ENCODE peak calls at places on chromosome 6, in six cellular contexts. One of them, this sample, is unnamed.
A peak's percentile ranks its signal among the peaks of the same experiment; 100 is the strongest.

GRCh38 chr6:134936927-134937326 is 13.0 kb downstream of the ALDH8A1 start:
- DNase-seq in K562: no peak
- DNase-seq in H1: no peak
- DNase-seq in HepG2: no peak
- DNase-seq in A549: peak; percentile 13
- DNase-seq in WTC11: no peak
- DNase-seq in this sample: no peak

GRCh38 chr6:145151624-145152023 is 583.7 kb downstream of the EPM2A start:
- DNase-seq in HepG2: no peak
- DNase-seq in H1: no peak
- DNase-seq in WTC11: no peak
- DNase-seq in K562: no peak
- DNase-seq in A549: no peak
- DNase-seq in this sample: no peak

GRCh38 chr6:33694401-33694931 is 17.0 kb downstream of the UQCC2 start:
- DNase-seq in H1: no peak
- DNase-seq in WTC11: no peak
- DNase-seq in HepG2: no peak
- DNase-seq in K562: no peak
- DNase-seq in A549: peak; percentile 33
- DNase-seq in this sample: peak; percentile 84

GRCh38 chr6:5967594-5967993 is 39.1 kb downstream of the NRN1 start:
- DNase-seq in HepG2: no peak
- DNase-seq in K562: no peak
- DNase-seq in A549: no peak
- DNase-seq in WTC11: no peak
- DNase-seq in H1: no peak
- DNase-seq in this sample: no peak

GRCh38 chr6:7150381-7151064 is 42.8 kb downstream of the RREB1 start:
- DNase-seq in HepG2: no peak
- DNase-seq in A549: no peak
- DNase-seq in K562: peak; percentile 87
- DNase-seq in H1: no peak
- DNase-seq in WTC11: peak; percentile 69
- DNase-seq in this sample: no peak

GRCh38 chr6:109465772-109466171 is 10.2 kb upstream of the MICAL1 start:
- DNase-seq in H1: no peak
- DNase-seq in A549: no peak
- DNase-seq in K562: no peak
- DNase-seq in WTC11: no peak
- DNase-seq in HepG2: no peak
- DNase-seq in this sample: no peak

GRCh38 chr6:29553268-29554057 is 6.1 kb downstream of the UBD start:
- DNase-seq in HepG2: no peak
- DNase-seq in WTC11: peak; percentile 84
- DNase-seq in H1: peak; percentile 49
- DNase-seq in A549: peak; percentile 7
- DNase-seq in K562: no peak
- DNase-seq in this sample: peak; percentile 4

GRCh38 chr6:128932061-128932460 is 49.1 kb downstream of the LAMA2 start:
- DNase-seq in WTC11: no peak
- DNase-seq in A549: no peak
- DNase-seq in H1: no peak
- DNase-seq in HepG2: no peak
- DNase-seq in K562: no peak
- DNase-seq in this sample: no peak

GRCh38 chr6:142842423-142843261 is 102.3 kb downstream of the HIVEP2 start:
- DNase-seq in K562: no peak
- DNase-seq in HepG2: peak; percentile 59
- DNase-seq in WTC11: no peak
- DNase-seq in A549: peak; percentile 49
- DNase-seq in H1: no peak
- DNase-seq in this sample: peak; percentile 91

GRCh38 chr6:92945799-92946198 is 473.6 kb downstream of the EPHA7 start:
- DNase-seq in HepG2: no peak
- DNase-seq in WTC11: no peak
- DNase-seq in K562: no peak
- DNase-seq in H1: no peak
- DNase-seq in A549: no peak
- DNase-seq in this sample: peak; percentile 17

DNA sequence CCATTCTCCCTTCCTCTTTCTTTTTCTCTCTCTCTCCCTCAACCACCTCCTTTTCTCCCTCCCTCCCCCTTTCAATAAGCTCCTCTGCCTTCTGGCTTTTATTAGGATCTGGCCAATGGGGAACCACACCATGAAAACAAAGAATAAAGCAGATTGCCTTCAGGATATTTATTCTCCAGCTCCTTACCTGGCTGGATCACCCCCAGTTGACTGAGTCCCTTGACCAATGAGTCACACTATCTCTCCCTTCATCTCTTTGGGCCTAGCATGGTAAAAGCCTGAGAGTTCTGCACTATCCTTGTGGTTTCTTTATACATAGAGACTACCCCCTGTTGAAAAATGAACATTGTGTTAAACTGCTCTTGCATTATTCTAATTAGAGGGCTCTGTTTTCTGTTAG is 476.8 kb downstream of the EPHA7 start:
- DNase-seq in A549: no peak
- DNase-seq in WTC11: no peak
- DNase-seq in K562: no peak
- DNase-seq in HepG2: no peak
- DNase-seq in H1: no peak
- DNase-seq in this sample: no peak
- TF ChIP-seq JUN in A549: no peak
- TF ChIP-seq JUN in WTC11: no peak
- TF ChIP-seq JUN in K562: no peak
- TF ChIP-seq JUN in HepG2: no peak
- TF ChIP-seq JUN in H1: no peak
- TF ChIP-seq JUN in this sample: no peak

GRCh38 chr6:50927816-50928215 is 109.1 kb downstream of the TFAP2B start:
- DNase-seq in H1: no peak
- DNase-seq in A549: no peak
- DNase-seq in WTC11: no peak
- DNase-seq in K562: no peak
- DNase-seq in HepG2: no peak
- DNase-seq in this sample: no peak
- TF ChIP-seq JUN in H1: no peak
- TF ChIP-seq JUN in A549: no peak
- TF ChIP-seq JUN in WTC11: no peak
- TF ChIP-seq JUN in K562: no peak
- TF ChIP-seq JUN in HepG2: no peak
- TF ChIP-seq JUN in this sample: no peak

DNA sequence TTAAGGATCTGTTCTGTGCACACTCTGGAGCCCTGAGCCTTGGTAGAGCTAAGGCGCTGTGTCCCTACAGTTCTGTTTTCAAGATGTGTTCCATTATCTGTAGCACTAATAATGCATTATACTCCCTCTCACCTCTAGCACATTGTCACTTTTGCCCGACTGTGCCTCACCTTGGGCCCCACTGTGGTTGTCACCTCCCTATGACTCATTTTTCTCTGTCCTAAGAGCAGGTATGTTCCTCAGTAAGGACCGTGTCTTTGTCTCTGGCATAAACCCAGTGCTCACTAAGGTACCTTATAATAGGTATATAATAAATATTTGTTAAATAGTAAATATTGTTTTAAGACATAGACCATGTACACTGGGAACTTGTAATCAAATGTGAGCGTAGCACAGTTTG is 942.5 kb upstream of the CITED2 start:
- DNase-seq in A549: no peak
- DNase-seq in HepG2: no peak
- DNase-seq in H1: no peak
- DNase-seq in WTC11: no peak
- DNase-seq in K562: no peak
- DNase-seq in this sample: no peak
- TF ChIP-seq JUN in A549: no peak
- TF ChIP-seq JUN in HepG2: no peak
- TF ChIP-seq JUN in H1: no peak
- TF ChIP-seq JUN in WTC11: no peak
- TF ChIP-seq JUN in K562: no peak
- TF ChIP-seq JUN in this sample: no peak

DNA sequence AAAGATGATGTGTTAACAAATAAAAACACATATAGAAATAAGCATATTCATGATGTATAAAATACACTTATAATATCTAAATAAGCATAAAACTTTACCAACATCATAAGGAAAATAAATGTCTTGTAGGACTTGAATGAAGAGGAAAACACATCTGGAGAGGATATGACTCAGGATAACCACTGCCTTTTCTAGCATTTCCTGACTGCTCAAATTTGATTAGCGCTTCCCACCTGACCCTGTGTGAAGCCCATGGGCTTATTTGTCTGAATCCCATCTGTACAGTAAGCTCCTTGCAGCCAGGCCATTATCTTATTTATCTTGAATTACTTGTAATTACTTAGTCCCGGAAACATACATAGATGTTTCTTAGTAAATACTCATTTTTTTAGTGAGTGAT is 608.6 kb downstream of the COL12A1 start:
- DNase-seq in K562: no peak
- DNase-seq in HepG2: no peak
- DNase-seq in H1: no peak
- DNase-seq in A549: no peak
- DNase-seq in WTC11: no peak
- DNase-seq in this sample: peak; percentile 65
- TF ChIP-seq JUN in K562: no peak
- TF ChIP-seq JUN in HepG2: no peak
- TF ChIP-seq JUN in H1: no peak
- TF ChIP-seq JUN in A549: no peak
- TF ChIP-seq JUN in WTC11: no peak
- TF ChIP-seq JUN in this sample: peak; percentile 59

GRCh38 chr6:16437984-16438383 is 199.6 kb downstream of the GMPR start:
- DNase-seq in H1: no peak
- DNase-seq in WTC11: no peak
- DNase-seq in A549: no peak
- DNase-seq in HepG2: no peak
- DNase-seq in K562: no peak
- DNase-seq in this sample: no peak
- TF ChIP-seq JUN in H1: no peak
- TF ChIP-seq JUN in WTC11: no peak
- TF ChIP-seq JUN in A549: no peak
- TF ChIP-seq JUN in HepG2: no peak
- TF ChIP-seq JUN in K562: no peak
- TF ChIP-seq JUN in this sample: no peak

GRCh38 chr6:117444600-117444999 is 18.9 kb upstream of the ROS1 start:
- DNase-seq in H1: no peak
- DNase-seq in A549: no peak
- DNase-seq in WTC11: no peak
- DNase-seq in K562: no peak
- DNase-seq in HepG2: no peak
- DNase-seq in this sample: no peak
- TF ChIP-seq JUN in H1: no peak
- TF ChIP-seq JUN in A549: no peak
- TF ChIP-seq JUN in WTC11: no peak
- TF ChIP-seq JUN in K562: no peak
- TF ChIP-seq JUN in HepG2: no peak
- TF ChIP-seq JUN in this sample: no peak

GRCh38 chr6:156848533-156848932 is 71.4 kb downstream of the ARID1B start:
- DNase-seq in K562: peak; percentile 59
- DNase-seq in H1: no peak
- DNase-seq in A549: no peak
- DNase-seq in WTC11: no peak
- DNase-seq in HepG2: no peak
- DNase-seq in this sample: peak; percentile 83
- TF ChIP-seq JUN in K562: no peak
- TF ChIP-seq JUN in H1: no peak
- TF ChIP-seq JUN in A549: no peak
- TF ChIP-seq JUN in WTC11: no peak
- TF ChIP-seq JUN in HepG2: no peak
- TF ChIP-seq JUN in this sample: no peak

DNA sequence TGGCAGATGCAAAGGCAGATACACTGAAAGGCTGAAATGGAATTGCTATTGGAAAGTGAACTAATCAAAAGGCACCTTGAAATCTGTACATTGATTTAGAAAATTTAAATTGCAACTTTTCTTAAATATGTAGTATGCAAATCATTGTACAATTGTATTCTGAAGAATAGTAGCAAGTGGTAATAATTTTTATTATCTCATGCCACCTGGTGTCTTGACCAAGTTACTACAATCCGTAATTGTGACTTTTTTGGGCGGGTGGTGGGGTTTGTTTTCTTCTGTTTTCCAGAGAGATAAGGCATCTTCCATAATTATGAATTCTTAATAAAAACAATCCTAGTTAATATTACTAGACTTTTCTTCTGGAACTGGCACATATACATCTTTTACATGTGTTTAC is 12.5 kb upstream of the BCKDHB start:
- DNase-seq in K562: peak; percentile 38
- DNase-seq in WTC11: no peak
- DNase-seq in HepG2: no peak
- DNase-seq in H1: no peak
- DNase-seq in A549: peak; percentile 11
- DNase-seq in this sample: peak; percentile 38
- TF ChIP-seq JUN in K562: no peak
- TF ChIP-seq JUN in WTC11: no peak
- TF ChIP-seq JUN in HepG2: no peak
- TF ChIP-seq JUN in H1: no peak
- TF ChIP-seq JUN in A549: no peak
- TF ChIP-seq JUN in this sample: no peak

DNA sequence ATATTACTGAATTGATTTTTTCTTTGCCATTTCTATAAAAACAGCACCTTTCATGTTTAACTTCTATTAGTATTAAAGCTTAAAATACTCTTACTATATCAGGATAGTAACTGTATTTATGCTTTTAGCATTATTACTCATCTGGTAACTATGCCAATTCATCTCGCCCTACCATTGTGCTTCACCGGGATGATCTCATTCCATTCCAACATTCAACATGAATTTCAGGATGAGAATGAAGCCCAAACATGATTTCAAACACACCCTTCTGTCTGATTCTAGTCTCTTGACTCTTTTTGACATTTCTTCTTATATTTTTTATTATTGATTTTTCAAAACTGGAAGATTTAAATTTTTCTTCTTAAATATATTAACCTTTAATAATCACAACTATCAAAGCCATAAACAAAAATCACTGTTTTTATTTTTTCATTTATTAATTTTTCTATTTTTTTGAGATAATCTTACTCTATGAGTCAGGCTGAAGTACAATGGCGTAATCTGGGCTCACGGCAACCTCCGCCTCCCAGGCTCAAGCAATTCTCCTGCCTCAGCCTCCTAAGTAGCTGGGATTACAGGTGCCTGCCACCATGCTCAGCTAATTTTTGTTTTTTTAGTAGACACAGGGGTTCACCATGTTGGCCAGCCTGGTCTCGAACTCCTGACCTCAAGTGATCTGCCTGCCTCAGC is 46.7 kb downstream of the GJA1 start:
- DNase-seq in K562: no peak
- DNase-seq in H1: no peak
- DNase-seq in WTC11: no peak
- DNase-seq in HepG2: no peak
- DNase-seq in A549: peak; percentile 75
- DNase-seq in this sample: peak; percentile 89
- TF ChIP-seq JUN in K562: no peak
- TF ChIP-seq JUN in H1: no peak
- TF ChIP-seq JUN in WTC11: no peak
- TF ChIP-seq JUN in HepG2: no peak
- TF ChIP-seq JUN in A549: no peak
- TF ChIP-seq JUN in this sample: peak; percentile 96